ENCODE peak calls at places on chromosomes 5 and 9, in six cellular contexts. B is B cell, M is foreskin fibroblast, G is mammary epithelial cell, T is ovary, O is mucosa of descending colon. U is an unnamed sample.

GRCh38 chr5:1217596-1218206 is 7.5 kb upstream of the SLC6A18 start:
- DNase-seq in M (no peak), O (no peak), T (no peak), B (no peak), G (no peak), U (peak; percentile 42)

GRCh38 chr5:107157811-107158210 is 512.9 kb downstream of the EFNA5 start:
- DNase-seq in M (no peak), B (no peak), T (no peak), O (no peak), G (no peak), U (no peak)

GRCh38 chr5:179864686-179865085 is 6.1 kb upstream of the MRNIP start:
- DNase-seq in B (peak; percentile 16), M (no peak), G (no peak), T (no peak), O (no peak), U (no peak)

GRCh38 chr5:160441352-160441781 is 19.7 kb downstream of the PTTG1 start:
- DNase-seq in B (no peak), O (no peak), T (no peak), G (peak; percentile 81), M (no peak), U (no peak)

GRCh38 chr9:121322037-121322736 is 47.9 kb downstream of the STOM start:
- DNase-seq in O (no peak), M (peak; percentile 85), G (peak; percentile 96), B (no peak), T (no peak), U (no peak)

GRCh38 chr9:127918201-127919107 is 1.6 kb upstream of the ST6GALNAC4 start:
- DNase-seq in T (no peak), B (no peak), M (no peak), O (no peak), G (no peak), U (no peak)

GRCh38 chr9:101269596-101270324 is 115.0 kb downstream of the BAAT start:
- DNase-seq in G (no peak), O (no peak), M (no peak), T (no peak), B (no peak), U (no peak)

GRCh38 chr9:114592356-114592755 is 4.8 kb downstream of the ATP6V1G1 start:
- DNase-seq in G (peak; percentile 90), M (no peak), T (no peak), O (peak; percentile 43), B (peak; percentile 70), U (peak; percentile 43)

GRCh38 chr5:86679529-86679928 is 61.8 kb downstream of the COX7C start:
- DNase-seq in T (no peak), O (peak; percentile 43), M (peak; percentile 5), B (no peak), G (peak; percentile 44), U (peak; percentile 17)

GRCh38 chr9:86846679-86847078 is 100.6 kb downstream of the GAS1 start:
- DNase-seq in M (peak; percentile 27), O (no peak), T (no peak), B (no peak), G (no peak), U (no peak)

GRCh38 chr5:172004824-172005237 is 1.6 kb downstream of the FBXW11 start:
- DNase-seq in O (peak; percentile 7), B (no peak), T (no peak), M (no peak), G (no peak), U (no peak)

DNA sequence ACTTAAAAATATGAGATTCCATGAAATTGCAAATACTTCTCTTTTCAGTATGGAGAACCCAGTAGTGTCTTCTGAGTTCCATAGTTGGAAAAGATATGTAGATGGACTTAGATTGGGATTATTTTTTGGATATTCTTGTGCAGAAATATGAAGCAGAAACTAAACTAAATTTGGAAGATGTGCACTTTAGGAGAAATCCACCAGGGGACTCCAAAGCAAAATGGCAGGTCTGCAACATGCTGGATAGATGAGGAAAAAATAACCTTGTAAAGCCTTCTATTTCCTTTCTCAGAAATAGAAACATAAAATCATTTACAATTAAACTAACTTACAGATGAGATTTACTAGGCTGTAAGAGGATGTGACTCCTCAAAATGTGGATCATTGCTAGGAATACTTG is 49.2 kb upstream of the MINAR2 start:
- DNase-seq in M (no peak), G (no peak), T (no peak), O (no peak), B (no peak), U (no peak)
- TF ChIP-seq CTCF in M (peak; percentile 23), G (peak; percentile 10), T (no peak), O (no peak), B (no peak), U (no peak)

GRCh38 chr5:140372971-140373487 is 13.0 kb downstream of the SLC4A9 start:
- DNase-seq in G (peak; percentile 56), B (peak; percentile 54), O (peak; percentile 80), M (peak; percentile 47), T (peak; percentile 65), U (peak; percentile 80)
- TF ChIP-seq CTCF in G (peak; percentile 66), B (peak; percentile 85), O (peak; percentile 70), M (peak; percentile 89), T (peak; percentile 50), U (peak; percentile 48)

DNA sequence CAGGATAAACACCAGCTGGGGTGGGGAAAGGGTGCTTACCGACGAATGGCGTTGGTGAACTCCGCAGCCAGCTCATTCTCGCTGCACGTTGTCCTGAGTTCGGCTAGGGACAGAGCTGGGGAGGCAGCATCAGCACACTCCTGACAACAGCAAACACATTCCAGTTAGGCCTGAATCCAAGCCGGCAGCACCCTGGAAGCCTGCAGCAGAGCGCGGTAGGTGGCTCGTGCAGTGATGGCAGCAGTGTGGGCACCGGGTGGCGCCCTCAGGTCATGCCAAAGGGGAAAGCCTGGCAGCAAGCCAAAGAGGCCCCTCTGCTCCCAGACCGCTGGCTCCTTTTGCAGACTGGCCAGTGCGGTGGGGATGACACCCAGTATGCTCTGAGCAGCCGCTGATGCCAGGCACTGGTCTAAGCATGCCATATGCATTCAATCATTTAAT is 66.9 kb downstream of the DCP2 start:
- DNase-seq in B (no peak), G (no peak), M (no peak), O (no peak), T (peak; percentile 46), U (peak; percentile 52)
- TF ChIP-seq CTCF in B (no peak), G (no peak), M (peak; percentile 5), O (no peak), T (no peak), U (no peak)

GRCh38 chr5:61306531-61307195 is 25.4 kb upstream of the ZSWIM6 start:
- DNase-seq in B (no peak), T (no peak), O (no peak), M (peak; percentile 56), G (no peak), U (no peak)
- TF ChIP-seq CTCF in B (no peak), T (no peak), O (no peak), M (no peak), G (no peak), U (no peak)